ENCODE peak calls at places on chromosomes 4 and X, in nine cellular contexts. One of them, this sample, is unnamed.

GRCh38 chr4:98688416-98689290 is 30.2 kb upstream of the TSPAN5 start:
- DNase-seq in NCI-H146: no peak
- DNase-seq in endothelial cell: no peak
- DNase-seq in astrocyte of the spinal cord: peak; percentile 59
- DNase-seq in adipocyte: peak; percentile 66
- DNase-seq in activated naive CD8-positive, alpha-beta T cell treated with anti-CD3 and anti-CD28 coated beads, Interleukin-2, amount 50 U/mL, for 24 hours: no peak
- DNase-seq in epithelial cell of proximal tubule: no peak
- DNase-seq in mucosa of descending colon: no peak
- DNase-seq in cardiac fibroblast: peak; percentile 36
- DNase-seq in this sample: no peak

GRCh38 chrX:134836497-134836968 is 154.3 kb upstream of the SMIM10 start:
- DNase-seq in NCI-H146: no peak
- DNase-seq in endothelial cell: no peak
- DNase-seq in astrocyte of the spinal cord: peak; percentile 14
- DNase-seq in adipocyte: no peak
- DNase-seq in activated naive CD8-positive, alpha-beta T cell treated with anti-CD3 and anti-CD28 coated beads, Interleukin-2, amount 50 U/mL, for 24 hours: no peak
- DNase-seq in epithelial cell of proximal tubule: no peak
- DNase-seq in mucosa of descending colon: no peak
- DNase-seq in cardiac fibroblast: peak; percentile 30
- DNase-seq in this sample: no peak

GRCh38 chr4:119244344-119244743 is 31.8 kb downstream of the USP53 start:
- DNase-seq in NCI-H146: no peak
- DNase-seq in endothelial cell: no peak
- DNase-seq in astrocyte of the spinal cord: no peak
- DNase-seq in adipocyte: no peak
- DNase-seq in activated naive CD8-positive, alpha-beta T cell treated with anti-CD3 and anti-CD28 coated beads, Interleukin-2, amount 50 U/mL, for 24 hours: no peak
- DNase-seq in epithelial cell of proximal tubule: no peak
- DNase-seq in mucosa of descending colon: no peak
- DNase-seq in cardiac fibroblast: no peak
- DNase-seq in this sample: no peak

GRCh38 chr4:154332681-154333421 is 158.7 kb downstream of the DCHS2 start:
- DNase-seq in NCI-H146: no peak
- DNase-seq in endothelial cell: peak; percentile 35
- DNase-seq in astrocyte of the spinal cord: no peak
- DNase-seq in adipocyte: no peak
- DNase-seq in activated naive CD8-positive, alpha-beta T cell treated with anti-CD3 and anti-CD28 coated beads, Interleukin-2, amount 50 U/mL, for 24 hours: peak; percentile 53
- DNase-seq in epithelial cell of proximal tubule: no peak
- DNase-seq in mucosa of descending colon: peak; percentile 15
- DNase-seq in cardiac fibroblast: peak; percentile 5
- DNase-seq in this sample: peak; percentile 24

GRCh38 chrX:23008431-23009099 is 8.8 kb downstream of the DDX53 start:
- DNase-seq in NCI-H146: no peak
- DNase-seq in endothelial cell: no peak
- DNase-seq in astrocyte of the spinal cord: peak; percentile 53
- DNase-seq in adipocyte: peak; percentile 21
- DNase-seq in activated naive CD8-positive, alpha-beta T cell treated with anti-CD3 and anti-CD28 coated beads, Interleukin-2, amount 50 U/mL, for 24 hours: no peak
- DNase-seq in epithelial cell of proximal tubule: no peak
- DNase-seq in mucosa of descending colon: no peak
- DNase-seq in cardiac fibroblast: peak; percentile 56
- DNase-seq in this sample: no peak

GRCh38 chrX:39157006-39157405 is 355.7 kb downstream of the MID1IP1 start:
- DNase-seq in NCI-H146: no peak
- DNase-seq in endothelial cell: no peak
- DNase-seq in astrocyte of the spinal cord: no peak
- DNase-seq in adipocyte: no peak
- DNase-seq in activated naive CD8-positive, alpha-beta T cell treated with anti-CD3 and anti-CD28 coated beads, Interleukin-2, amount 50 U/mL, for 24 hours: no peak
- DNase-seq in epithelial cell of proximal tubule: no peak
- DNase-seq in mucosa of descending colon: no peak
- DNase-seq in cardiac fibroblast: peak; percentile 3
- DNase-seq in this sample: no peak

GRCh38 chr4:2484993-2485392 is 16.1 kb downstream of the RNF4 start:
- DNase-seq in NCI-H146: no peak
- DNase-seq in endothelial cell: peak; percentile 29
- DNase-seq in astrocyte of the spinal cord: no peak
- DNase-seq in adipocyte: peak; percentile 37
- DNase-seq in activated naive CD8-positive, alpha-beta T cell treated with anti-CD3 and anti-CD28 coated beads, Interleukin-2, amount 50 U/mL, for 24 hours: peak; percentile 62
- DNase-seq in epithelial cell of proximal tubule: no peak
- DNase-seq in mucosa of descending colon: peak; percentile 83
- DNase-seq in cardiac fibroblast: peak; percentile 51
- DNase-seq in this sample: peak; percentile 85

GRCh38 chr4:45484740-45485139 is 639.1 kb downstream of the GABRG1 start:
- DNase-seq in NCI-H146: no peak
- DNase-seq in endothelial cell: no peak
- DNase-seq in astrocyte of the spinal cord: no peak
- DNase-seq in adipocyte: no peak
- DNase-seq in activated naive CD8-positive, alpha-beta T cell treated with anti-CD3 and anti-CD28 coated beads, Interleukin-2, amount 50 U/mL, for 24 hours: no peak
- DNase-seq in epithelial cell of proximal tubule: no peak
- DNase-seq in mucosa of descending colon: no peak
- DNase-seq in cardiac fibroblast: no peak
- DNase-seq in this sample: no peak

GRCh38 chr4:16226816-16227461 is 668 bp upstream of the TAPT1 start:
- DNase-seq in NCI-H146: peak; percentile 57
- DNase-seq in endothelial cell: peak; percentile 51
- DNase-seq in astrocyte of the spinal cord: peak; percentile 32
- DNase-seq in adipocyte: peak; percentile 70
- DNase-seq in activated naive CD8-positive, alpha-beta T cell treated with anti-CD3 and anti-CD28 coated beads, Interleukin-2, amount 50 U/mL, for 24 hours: peak; percentile 62
- DNase-seq in epithelial cell of proximal tubule: no peak
- DNase-seq in mucosa of descending colon: peak; percentile 72
- DNase-seq in cardiac fibroblast: peak; percentile 26
- DNase-seq in this sample: peak; percentile 69

GRCh38 chrX:151543706-151544105 is 19.8 kb upstream of the PASD1 start:
- DNase-seq in NCI-H146: no peak
- DNase-seq in endothelial cell: no peak
- DNase-seq in astrocyte of the spinal cord: no peak
- DNase-seq in adipocyte: no peak
- DNase-seq in activated naive CD8-positive, alpha-beta T cell treated with anti-CD3 and anti-CD28 coated beads, Interleukin-2, amount 50 U/mL, for 24 hours: no peak
- DNase-seq in epithelial cell of proximal tubule: no peak
- DNase-seq in mucosa of descending colon: no peak
- DNase-seq in cardiac fibroblast: no peak
- DNase-seq in this sample: no peak

GRCh38 chrX:16138108-16138427 is 14.7 kb downstream of the GRPR start:
- DNase-seq in NCI-H146: no peak
- DNase-seq in endothelial cell: no peak
- DNase-seq in astrocyte of the spinal cord: no peak
- DNase-seq in adipocyte: no peak
- DNase-seq in activated naive CD8-positive, alpha-beta T cell treated with anti-CD3 and anti-CD28 coated beads, Interleukin-2, amount 50 U/mL, for 24 hours: no peak
- DNase-seq in epithelial cell of proximal tubule: no peak
- DNase-seq in mucosa of descending colon: peak; percentile 2
- DNase-seq in cardiac fibroblast: peak; percentile 6
- DNase-seq in this sample: no peak

GRCh38 chr4:41600243-41600642 is 62.3 kb downstream of the LIMCH1 start:
- DNase-seq in NCI-H146: no peak
- DNase-seq in endothelial cell: no peak
- DNase-seq in astrocyte of the spinal cord: peak; percentile 26
- DNase-seq in adipocyte: no peak
- DNase-seq in activated naive CD8-positive, alpha-beta T cell treated with anti-CD3 and anti-CD28 coated beads, Interleukin-2, amount 50 U/mL, for 24 hours: no peak
- DNase-seq in epithelial cell of proximal tubule: peak; percentile 52
- DNase-seq in mucosa of descending colon: no peak
- DNase-seq in cardiac fibroblast: peak; percentile 25
- DNase-seq in this sample: no peak

GRCh38 chrX:22345884-22346283 is 73.2 kb downstream of the CBLL2 start:
- DNase-seq in NCI-H146: no peak
- DNase-seq in endothelial cell: no peak
- DNase-seq in astrocyte of the spinal cord: peak; percentile 55
- DNase-seq in adipocyte: no peak
- DNase-seq in activated naive CD8-positive, alpha-beta T cell treated with anti-CD3 and anti-CD28 coated beads, Interleukin-2, amount 50 U/mL, for 24 hours: no peak
- DNase-seq in epithelial cell of proximal tubule: no peak
- DNase-seq in mucosa of descending colon: no peak
- DNase-seq in cardiac fibroblast: no peak
- DNase-seq in this sample: no peak

GRCh38 chr4:101197350-101197749 is 150.0 kb downstream of the PPP3CA start:
- DNase-seq in NCI-H146: peak; percentile 3
- DNase-seq in endothelial cell: no peak
- DNase-seq in astrocyte of the spinal cord: no peak
- DNase-seq in adipocyte: no peak
- DNase-seq in activated naive CD8-positive, alpha-beta T cell treated with anti-CD3 and anti-CD28 coated beads, Interleukin-2, amount 50 U/mL, for 24 hours: no peak
- DNase-seq in epithelial cell of proximal tubule: no peak
- DNase-seq in mucosa of descending colon: no peak
- DNase-seq in cardiac fibroblast: no peak
- DNase-seq in this sample: no peak

GRCh38 chr4:85543832-85544231 is 68.9 kb downstream of the ARHGAP24 start:
- DNase-seq in NCI-H146: no peak
- DNase-seq in endothelial cell: no peak
- DNase-seq in astrocyte of the spinal cord: peak; percentile 52
- DNase-seq in adipocyte: peak; percentile 40
- DNase-seq in activated naive CD8-positive, alpha-beta T cell treated with anti-CD3 and anti-CD28 coated beads, Interleukin-2, amount 50 U/mL, for 24 hours: no peak
- DNase-seq in epithelial cell of proximal tubule: no peak
- DNase-seq in mucosa of descending colon: no peak
- DNase-seq in cardiac fibroblast: peak; percentile 47
- DNase-seq in this sample: no peak

GRCh38 chr4:148238797-148239196 is 203.4 kb downstream of the NR3C2 start:
- DNase-seq in NCI-H146: no peak
- DNase-seq in endothelial cell: no peak
- DNase-seq in astrocyte of the spinal cord: no peak
- DNase-seq in adipocyte: no peak
- DNase-seq in activated naive CD8-positive, alpha-beta T cell treated with anti-CD3 and anti-CD28 coated beads, Interleukin-2, amount 50 U/mL, for 24 hours: no peak
- DNase-seq in epithelial cell of proximal tubule: no peak
- DNase-seq in mucosa of descending colon: peak; percentile 62
- DNase-seq in cardiac fibroblast: no peak
- DNase-seq in this sample: peak; percentile 59

GRCh38 chrX:119477812-119478232 is 9.6 kb downstream of the SLC25A5 start:
- DNase-seq in NCI-H146: no peak
- DNase-seq in endothelial cell: no peak
- DNase-seq in astrocyte of the spinal cord: peak; percentile 63
- DNase-seq in adipocyte: peak; percentile 85
- DNase-seq in activated naive CD8-positive, alpha-beta T cell treated with anti-CD3 and anti-CD28 coated beads, Interleukin-2, amount 50 U/mL, for 24 hours: no peak
- DNase-seq in epithelial cell of proximal tubule: peak; percentile 70
- DNase-seq in mucosa of descending colon: peak; percentile 54
- DNase-seq in cardiac fibroblast: peak; percentile 90
- DNase-seq in this sample: peak; percentile 54

GRCh38 chr4:44493924-44494323 is 45.3 kb upstream of the KCTD8 start:
- DNase-seq in NCI-H146: peak; percentile 20
- DNase-seq in endothelial cell: no peak
- DNase-seq in astrocyte of the spinal cord: peak; percentile 12
- DNase-seq in adipocyte: peak; percentile 37
- DNase-seq in activated naive CD8-positive, alpha-beta T cell treated with anti-CD3 and anti-CD28 coated beads, Interleukin-2, amount 50 U/mL, for 24 hours: no peak
- DNase-seq in epithelial cell of proximal tubule: no peak
- DNase-seq in mucosa of descending colon: no peak
- DNase-seq in cardiac fibroblast: peak; percentile 18
- DNase-seq in this sample: no peak

GRCh38 chrX:69085826-69086225 is 79.4 kb downstream of the PJA1 start:
- DNase-seq in NCI-H146: no peak
- DNase-seq in endothelial cell: no peak
- DNase-seq in astrocyte of the spinal cord: no peak
- DNase-seq in adipocyte: no peak
- DNase-seq in activated naive CD8-positive, alpha-beta T cell treated with anti-CD3 and anti-CD28 coated beads, Interleukin-2, amount 50 U/mL, for 24 hours: no peak
- DNase-seq in epithelial cell of proximal tubule: no peak
- DNase-seq in mucosa of descending colon: no peak
- DNase-seq in cardiac fibroblast: no peak
- DNase-seq in this sample: no peak

GRCh38 chr4:80207664-80208063 is 10.4 kb downstream of the PRDM8 start:
- DNase-seq in NCI-H146: no peak
- DNase-seq in endothelial cell: no peak
- DNase-seq in astrocyte of the spinal cord: no peak
- DNase-seq in adipocyte: no peak
- DNase-seq in activated naive CD8-positive, alpha-beta T cell treated with anti-CD3 and anti-CD28 coated beads, Interleukin-2, amount 50 U/mL, for 24 hours: no peak
- DNase-seq in epithelial cell of proximal tubule: no peak
- DNase-seq in mucosa of descending colon: no peak
- DNase-seq in cardiac fibroblast: no peak
- DNase-seq in this sample: no peak

GRCh38 chr4:19944251-19944650 is 307.5 kb upstream of the SLIT2 start:
- DNase-seq in NCI-H146: no peak
- DNase-seq in endothelial cell: no peak
- DNase-seq in astrocyte of the spinal cord: no peak
- DNase-seq in adipocyte: no peak
- DNase-seq in activated naive CD8-positive, alpha-beta T cell treated with anti-CD3 and anti-CD28 coated beads, Interleukin-2, amount 50 U/mL, for 24 hours: no peak
- DNase-seq in epithelial cell of proximal tubule: no peak
- DNase-seq in mucosa of descending colon: no peak
- DNase-seq in cardiac fibroblast: no peak
- DNase-seq in this sample: no peak

GRCh38 chr4:171813195-171813955 is at the start of gene GALNTL6:
- DNase-seq in NCI-H146: no peak
- DNase-seq in endothelial cell: peak; percentile 33
- DNase-seq in astrocyte of the spinal cord: peak; percentile 10
- DNase-seq in adipocyte: peak; percentile 73
- DNase-seq in activated naive CD8-positive, alpha-beta T cell treated with anti-CD3 and anti-CD28 coated beads, Interleukin-2, amount 50 U/mL, for 24 hours: no peak
- DNase-seq in epithelial cell of proximal tubule: no peak
- DNase-seq in mucosa of descending colon: no peak
- DNase-seq in cardiac fibroblast: no peak
- DNase-seq in this sample: no peak

GRCh38 chr4:56909083-56909981 is 1.6 kb downstream of the REST start:
- DNase-seq in NCI-H146: peak; percentile 10
- DNase-seq in endothelial cell: peak; percentile 51
- DNase-seq in astrocyte of the spinal cord: peak; percentile 56
- DNase-seq in adipocyte: peak; percentile 83
- DNase-seq in activated naive CD8-positive, alpha-beta T cell treated with anti-CD3 and anti-CD28 coated beads, Interleukin-2, amount 50 U/mL, for 24 hours: peak; percentile 60
- DNase-seq in epithelial cell of proximal tubule: no peak
- DNase-seq in mucosa of descending colon: peak; percentile 57
- DNase-seq in cardiac fibroblast: peak; percentile 58
- DNase-seq in this sample: peak; percentile 56

GRCh38 chr4:99915449-99915848 is 21.2 kb upstream of the LAMTOR3 start:
- DNase-seq in NCI-H146: no peak
- DNase-seq in endothelial cell: no peak
- DNase-seq in astrocyte of the spinal cord: peak; percentile 4
- DNase-seq in adipocyte: no peak
- DNase-seq in activated naive CD8-positive, alpha-beta T cell treated with anti-CD3 and anti-CD28 coated beads, Interleukin-2, amount 50 U/mL, for 24 hours: no peak
- DNase-seq in epithelial cell of proximal tubule: no peak
- DNase-seq in mucosa of descending colon: no peak
- DNase-seq in cardiac fibroblast: no peak
- DNase-seq in this sample: no peak

GRCh38 chr4:47468686-47469365 is 5.3 kb upstream of the COMMD8 start:
- DNase-seq in NCI-H146: no peak
- DNase-seq in endothelial cell: no peak
- DNase-seq in astrocyte of the spinal cord: peak; percentile 32
- DNase-seq in adipocyte: peak; percentile 45
- DNase-seq in activated naive CD8-positive, alpha-beta T cell treated with anti-CD3 and anti-CD28 coated beads, Interleukin-2, amount 50 U/mL, for 24 hours: no peak
- DNase-seq in epithelial cell of proximal tubule: no peak
- DNase-seq in mucosa of descending colon: no peak
- DNase-seq in cardiac fibroblast: peak; percentile 71
- DNase-seq in this sample: no peak

GRCh38 chr4:39233783-39234182 is 51.5 kb downstream of the WDR19 start:
- DNase-seq in NCI-H146: no peak
- DNase-seq in endothelial cell: no peak
- DNase-seq in astrocyte of the spinal cord: no peak
- DNase-seq in adipocyte: no peak
- DNase-seq in activated naive CD8-positive, alpha-beta T cell treated with anti-CD3 and anti-CD28 coated beads, Interleukin-2, amount 50 U/mL, for 24 hours: no peak
- DNase-seq in epithelial cell of proximal tubule: no peak
- DNase-seq in mucosa of descending colon: no peak
- DNase-seq in cardiac fibroblast: no peak
- DNase-seq in this sample: no peak

GRCh38 chr4:102474736-102475504 is 26.2 kb upstream of the NFKB1 start:
- DNase-seq in NCI-H146: no peak
- DNase-seq in endothelial cell: no peak
- DNase-seq in astrocyte of the spinal cord: no peak
- DNase-seq in adipocyte: no peak
- DNase-seq in activated naive CD8-positive, alpha-beta T cell treated with anti-CD3 and anti-CD28 coated beads, Interleukin-2, amount 50 U/mL, for 24 hours: no peak
- DNase-seq in epithelial cell of proximal tubule: no peak
- DNase-seq in mucosa of descending colon: no peak
- DNase-seq in cardiac fibroblast: no peak
- DNase-seq in this sample: no peak

GRCh38 chrX:16603822-16604221 is 46.1 kb upstream of the S100G start:
- DNase-seq in NCI-H146: no peak
- DNase-seq in endothelial cell: no peak
- DNase-seq in astrocyte of the spinal cord: no peak
- DNase-seq in adipocyte: no peak
- DNase-seq in activated naive CD8-positive, alpha-beta T cell treated with anti-CD3 and anti-CD28 coated beads, Interleukin-2, amount 50 U/mL, for 24 hours: no peak
- DNase-seq in epithelial cell of proximal tubule: no peak
- DNase-seq in mucosa of descending colon: no peak
- DNase-seq in cardiac fibroblast: no peak
- DNase-seq in this sample: no peak

GRCh38 chr4:105894570-105895323 is 524 bp upstream of the NPNT start:
- DNase-seq in NCI-H146: peak; percentile 82
- DNase-seq in endothelial cell: peak; percentile 21
- DNase-seq in astrocyte of the spinal cord: peak; percentile 32
- DNase-seq in adipocyte: peak; percentile 32
- DNase-seq in activated naive CD8-positive, alpha-beta T cell treated with anti-CD3 and anti-CD28 coated beads, Interleukin-2, amount 50 U/mL, for 24 hours: no peak
- DNase-seq in epithelial cell of proximal tubule: no peak
- DNase-seq in mucosa of descending colon: peak; percentile 64
- DNase-seq in cardiac fibroblast: peak; percentile 7
- DNase-seq in this sample: peak; percentile 61

GRCh38 chr4:143883529-143883928 is 21.8 kb downstream of the GYPE start:
- DNase-seq in NCI-H146: no peak
- DNase-seq in endothelial cell: no peak
- DNase-seq in astrocyte of the spinal cord: no peak
- DNase-seq in adipocyte: no peak
- DNase-seq in activated naive CD8-positive, alpha-beta T cell treated with anti-CD3 and anti-CD28 coated beads, Interleukin-2, amount 50 U/mL, for 24 hours: no peak
- DNase-seq in epithelial cell of proximal tubule: no peak
- DNase-seq in mucosa of descending colon: no peak
- DNase-seq in cardiac fibroblast: no peak
- DNase-seq in this sample: no peak

GRCh38 chr4:99642725-99643489 is 14.7 kb downstream of the C4orf54 start:
- DNase-seq in NCI-H146: no peak
- DNase-seq in endothelial cell: no peak
- DNase-seq in astrocyte of the spinal cord: no peak
- DNase-seq in adipocyte: no peak
- DNase-seq in activated naive CD8-positive, alpha-beta T cell treated with anti-CD3 and anti-CD28 coated beads, Interleukin-2, amount 50 U/mL, for 24 hours: no peak
- DNase-seq in epithelial cell of proximal tubule: no peak
- DNase-seq in mucosa of descending colon: no peak
- DNase-seq in cardiac fibroblast: peak; percentile 39
- DNase-seq in this sample: no peak